ENCODE peak calls at places on chromosomes 5 and 9, in five cellular contexts. A, U, Y, S and J are unnamed samples.

GRCh38 chr5:76819851-76820280 is 1.0 kb downstream of the F2RL1 start:
- DNase-seq in S (no peak), U (no peak), A (no peak), Y (no peak), J (no peak)

GRCh38 chr9:135209852-135210251 is 122.4 kb downstream of the OLFM1 start:
- DNase-seq in A (no peak), S (no peak), Y (no peak), U (no peak), J (no peak)

GRCh38 chr5:98940586-98940985 is 11.8 kb upstream of the CHD1 start:
- DNase-seq in U (no peak), A (no peak), S (no peak), Y (no peak), J (peak)

GRCh38 chr9:15250013-15250412 is 57.0 kb downstream of the TTC39B start:
- DNase-seq in S (no peak), Y (no peak), U (no peak), A (no peak), J (no peak)

GRCh38 chr5:146233441-146233840 is 30.0 kb downstream of the RBM27 start:
- DNase-seq in S (no peak), A (no peak), Y (no peak), U (no peak), J (peak)

GRCh38 chr9:130897105-130897751 is 616 bp upstream of the QRFP start:
- DNase-seq in U (no peak), S (no peak), A (no peak), Y (no peak), J (no peak)

GRCh38 chr9:116859763-116860162 is 172.7 kb downstream of the TRIM32 start:
- DNase-seq in S (no peak), A (no peak), Y (no peak), U (no peak), J (no peak)

GRCh38 chr5:29367176-29367833 is 1826.2 kb upstream of the CDH6 start:
- DNase-seq in U (peak), Y (no peak), A (no peak), S (no peak), J (no peak)

GRCh38 chr5:22986281-22986680 is 133.1 kb upstream of the CDH12 start:
- DNase-seq in A (no peak), S (no peak), U (no peak), Y (no peak), J (no peak)

GRCh38 chr9:93579711-93580516 is 3.5 kb downstream of the PHF2 start:
- DNase-seq in Y (no peak), A (no peak), U (no peak), S (no peak), J (no peak)

GRCh38 chr5:113606298-113607134 is 93.0 kb downstream of the YTHDC2 start:
- DNase-seq in S (peak), U (peak), A (peak), Y (peak), J (peak)

GRCh38 chr5:81778642-81779041 is 27.7 kb upstream of the SSBP2 start:
- DNase-seq in Y (no peak), U (no peak), A (no peak), S (no peak), J (no peak)

GRCh38 chr9:9819886-9820285 is 792.9 kb downstream of the PTPRD start:
- DNase-seq in S (no peak), Y (no peak), U (no peak), A (no peak), J (no peak)
- H3K4me3 ChIP-seq in S (no peak), Y (no peak), U (no peak), A (no peak), J (no peak)

DNA sequence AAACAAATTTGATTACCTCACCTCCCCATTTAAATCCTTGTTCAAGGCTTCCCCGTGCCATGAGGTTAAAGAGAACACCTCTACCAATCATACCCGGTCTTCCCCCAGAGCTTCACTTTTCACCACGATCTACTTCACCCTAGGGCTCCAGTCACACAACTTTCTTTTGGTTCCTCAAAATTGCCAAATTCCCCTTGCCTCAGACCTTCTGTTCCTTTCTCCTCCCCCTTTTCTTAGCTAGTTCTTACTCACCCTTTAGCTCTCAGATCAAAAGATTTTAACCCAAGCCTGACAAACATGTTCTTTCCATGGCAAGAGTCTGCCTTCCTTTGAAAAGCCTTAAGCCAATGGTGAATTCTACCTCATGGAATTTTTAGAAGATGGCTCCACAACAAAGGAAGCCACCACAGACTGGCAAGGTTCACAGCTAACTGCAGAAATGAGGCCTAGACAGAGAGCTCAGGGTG is 56.7 kb downstream of the MAPKAP1 start:
- DNase-seq in S (no peak), Y (no peak), A (no peak), U (no peak), J (no peak)
- H3K4me3 ChIP-seq in S (no peak), Y (no peak), A (no peak), U (no peak), J (no peak)

DNA sequence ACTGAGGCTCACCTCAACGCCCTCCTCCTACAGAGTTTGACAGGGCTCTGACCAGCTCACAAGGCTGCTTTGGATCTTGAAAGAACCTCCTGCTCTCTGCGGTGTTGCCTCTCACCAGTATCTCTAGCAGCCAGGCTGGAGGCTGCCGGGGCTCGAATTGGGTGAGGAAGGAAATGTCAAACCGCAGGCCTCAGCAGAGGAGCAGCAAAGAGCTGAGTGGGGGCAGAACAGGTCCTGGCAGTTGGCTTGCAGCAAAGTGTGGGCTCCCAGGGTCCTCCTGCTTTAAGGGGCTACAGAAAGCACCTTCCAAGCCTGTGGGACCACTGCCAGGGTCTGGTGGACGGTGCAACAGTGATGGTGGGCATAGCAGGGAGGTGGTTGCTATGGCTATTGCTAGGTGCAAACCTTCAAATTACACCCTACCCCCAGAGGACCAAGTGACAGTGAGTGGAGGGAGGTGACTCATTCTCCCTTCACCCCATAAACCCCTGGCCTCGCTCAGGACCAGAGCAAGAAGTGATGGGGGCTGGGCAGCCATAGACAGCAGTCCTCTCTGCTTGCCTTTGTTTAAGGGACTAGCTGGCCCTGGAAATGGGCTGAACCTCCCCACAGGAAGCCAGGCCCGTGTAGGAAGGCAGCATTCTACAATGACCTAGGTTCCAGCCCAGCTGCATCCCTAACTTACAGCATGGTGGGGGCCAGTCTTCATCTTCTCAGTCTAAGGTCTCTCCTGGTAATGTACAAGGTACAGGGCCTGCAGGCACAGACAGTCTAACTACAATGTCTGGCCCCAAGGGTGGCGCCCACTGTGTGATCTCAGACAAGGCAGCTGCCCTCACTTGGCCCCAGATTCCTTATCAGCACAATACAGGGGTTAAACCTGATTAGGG is 18.7 kb downstream of the LCP2 start:
- DNase-seq in A (peak), U (no peak), Y (no peak), S (peak), J (peak)
- H3K4me3 ChIP-seq in A (no peak), U (no peak), Y (no peak), S (peak), J (peak)

DNA sequence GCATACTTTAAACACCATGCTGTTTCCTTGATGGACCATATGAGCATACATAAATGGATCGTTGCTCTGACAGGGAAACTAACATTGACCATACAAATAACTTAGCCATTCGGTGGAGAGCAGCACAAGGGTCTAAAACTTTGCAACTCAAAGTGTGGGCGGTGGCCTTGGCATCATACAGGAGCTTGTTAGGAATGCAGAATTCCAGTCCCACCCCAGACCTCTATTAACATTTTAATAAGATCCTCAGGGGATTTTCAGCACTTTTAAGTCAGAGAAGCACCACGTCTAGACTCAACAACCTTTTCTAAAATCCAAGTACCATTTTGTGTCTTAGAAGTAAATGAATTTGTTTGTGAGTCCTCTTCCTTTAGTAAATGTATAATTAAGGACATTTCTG is 260.9 kb downstream of the EBF1 start:
- DNase-seq in U (no peak), A (no peak), S (no peak), Y (no peak), J (no peak)
- H3K4me3 ChIP-seq in U (no peak), A (no peak), S (no peak), Y (no peak), J (no peak)

DNA sequence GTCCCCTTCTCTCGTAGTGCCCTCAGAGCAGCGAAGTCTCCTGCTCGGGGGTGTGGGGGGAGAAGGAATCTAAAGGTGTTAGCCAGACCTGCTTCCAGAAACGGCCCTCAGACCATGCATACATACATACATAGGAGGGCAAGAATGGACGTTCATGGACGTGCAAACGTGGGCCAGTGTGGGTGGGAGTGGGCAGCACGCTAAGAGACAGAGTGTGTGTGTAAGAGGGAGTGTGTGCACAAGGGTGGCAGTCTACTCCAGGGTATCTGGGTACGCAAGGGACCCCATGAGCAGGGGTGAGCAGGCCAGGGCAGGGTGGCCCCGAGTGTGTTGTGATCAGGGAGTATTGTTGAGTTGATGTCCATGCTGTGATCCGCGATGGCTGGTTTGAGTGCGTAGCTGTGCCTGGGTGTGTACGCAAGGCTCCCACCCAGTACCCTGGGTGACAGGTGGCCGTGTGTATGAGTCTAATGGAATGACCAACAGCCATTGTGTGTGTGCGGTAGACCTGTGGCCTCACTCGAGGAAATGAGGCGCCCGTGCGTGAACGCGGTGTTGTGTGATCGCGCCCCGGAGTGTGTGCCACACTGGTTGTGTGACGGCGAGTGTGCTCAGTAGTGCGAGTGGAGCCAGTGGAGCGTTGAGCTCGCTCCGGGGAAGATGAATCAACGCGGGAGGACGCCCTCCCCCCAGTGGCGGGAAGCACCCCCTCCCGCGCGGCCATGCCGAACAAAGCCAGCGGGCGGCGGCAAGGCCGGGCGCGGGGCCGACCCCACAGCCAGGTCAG is 826 bp downstream of the GPRIN1 start:
- DNase-seq in A (no peak), U (no peak), S (no peak), Y (no peak), J (no peak)
- H3K4me3 ChIP-seq in A (peak), U (peak), S (peak), Y (peak), J (peak)

GRCh38 chr5:137264573-137264972 is 234.6 kb downstream of the SPOCK1 start:
- DNase-seq in A (no peak), Y (no peak), S (no peak), U (no peak), J (no peak)
- H3K4me3 ChIP-seq in A (no peak), Y (no peak), S (no peak), U (no peak), J (no peak)

GRCh38 chr5:150641006-150641570 is 628 bp downstream of the SYNPO start:
- DNase-seq in Y (peak), U (no peak), S (no peak), A (peak), J (peak)

GRCh38 chr5:150641826-150642566 is 1.5 kb downstream of the SYNPO start:
- DNase-seq in A (no peak), U (no peak), Y (no peak), S (no peak), J (no peak)

GRCh38 chr5:150639751-150640150 is 709 bp upstream of the SYNPO start:
- DNase-seq in U (no peak), A (peak), Y (peak), S (no peak), J (no peak)

GRCh38 chr5:150639317-150639738 is 1.1 kb upstream of the SYNPO start:
- DNase-seq in S (no peak), A (peak), Y (no peak), U (no peak), J (no peak)

GRCh38 chr5:150640311-150641005 is at the start of gene SYNPO:
- DNase-seq in A (peak), U (no peak), Y (peak), S (no peak), J (peak)
- H3K4me3 ChIP-seq in A (peak), U (no peak), Y (no peak), S (no peak), J (peak)

GRCh38 chr9:70177121-70177520 is 81.7 kb upstream of the SMC5 start:
- DNase-seq in U (no peak), A (no peak), S (no peak), Y (no peak), J (no peak)

GRCh38 chr9:70170151-70170795 is 88.5 kb upstream of the SMC5 start:
- DNase-seq in A (no peak), S (no peak), U (no peak), Y (no peak), J (no peak)

GRCh38 chr9:70168521-70168920 is 90.3 kb upstream of the SMC5 start:
- DNase-seq in A (no peak), Y (no peak), S (no peak), U (no peak), J (no peak)

GRCh38 chr9:70169222-70169621 is 89.6 kb upstream of the SMC5 start:
- DNase-seq in A (no peak), S (no peak), Y (no peak), U (no peak), J (no peak)

DNA sequence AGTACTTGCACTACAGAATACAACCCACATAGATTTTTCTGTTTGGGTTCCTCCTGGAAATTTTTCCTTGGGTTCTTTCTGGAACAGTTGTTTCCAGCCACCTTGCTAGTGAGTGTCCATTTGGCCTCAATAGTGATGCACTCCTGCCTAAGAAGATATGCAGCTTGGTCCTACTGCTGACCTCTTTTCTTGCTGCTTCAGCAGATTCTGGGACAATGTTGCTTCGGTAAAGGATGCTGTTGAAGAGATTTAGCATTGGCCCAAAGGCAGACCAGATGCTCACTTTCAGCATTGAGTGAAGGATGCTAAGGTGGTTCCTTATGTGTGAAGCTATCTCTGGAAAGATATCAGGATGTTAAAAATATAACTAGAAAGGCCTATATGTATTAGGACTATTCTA is 86.2 kb upstream of the SMC5 start:
- DNase-seq in Y (no peak), A (no peak), U (no peak), S (no peak), J (no peak)
- H3K4me3 ChIP-seq in Y (no peak), A (no peak), U (no peak), S (no peak), J (no peak)